ENCODE peak calls at places on chromosomes 7 and 10, in six cellular contexts. One of them, this sample, is unnamed.
A peak's percentile ranks its signal among the peaks of the same experiment; 100 is the strongest.

GRCh38 chr10:64113796-64114195 is 592.6 kb downstream of the REEP3 start:
- DNase-seq in stimulated activated CD8-positive, alpha-beta memory T cell treated with anti-CD3 and anti-CD28 coated beads, Interleukin-4, amount 100 ng/mL, for 1 hour: no peak
- DNase-seq in hippocampal formation: no peak
- DNase-seq in NCI-H1092: no peak
- DNase-seq in uterus: no peak
- DNase-seq in NCI-H345: no peak
- DNase-seq in this sample: no peak

GRCh38 chr7:144037414-144038096 is 11.2 kb upstream of the OR2A5 start:
- DNase-seq in NCI-H345: no peak
- DNase-seq in stimulated activated CD8-positive, alpha-beta memory T cell treated with anti-CD3 and anti-CD28 coated beads, Interleukin-4, amount 100 ng/mL, for 1 hour: no peak
- DNase-seq in uterus: no peak
- DNase-seq in NCI-H1092: no peak
- DNase-seq in hippocampal formation: no peak
- DNase-seq in this sample: no peak

GRCh38 chr7:107108951-107109350 is 59.9 kb upstream of the HBP1 start:
- DNase-seq in uterus: no peak
- DNase-seq in stimulated activated CD8-positive, alpha-beta memory T cell treated with anti-CD3 and anti-CD28 coated beads, Interleukin-4, amount 100 ng/mL, for 1 hour: no peak
- DNase-seq in NCI-H345: no peak
- DNase-seq in NCI-H1092: no peak
- DNase-seq in hippocampal formation: no peak
- DNase-seq in this sample: no peak

GRCh38 chr10:34723746-34724145 is 91.3 kb downstream of the PARD3 start:
- DNase-seq in NCI-H1092: peak; percentile 26
- DNase-seq in stimulated activated CD8-positive, alpha-beta memory T cell treated with anti-CD3 and anti-CD28 coated beads, Interleukin-4, amount 100 ng/mL, for 1 hour: no peak
- DNase-seq in uterus: peak; percentile 47
- DNase-seq in NCI-H345: peak; percentile 8
- DNase-seq in hippocampal formation: peak; percentile 12
- DNase-seq in this sample: peak; percentile 73

GRCh38 chr7:55545496-55545895 is 26.8 kb downstream of the VOPP1 start:
- DNase-seq in uterus: no peak
- DNase-seq in NCI-H1092: no peak
- DNase-seq in NCI-H345: peak; percentile 25
- DNase-seq in hippocampal formation: no peak
- DNase-seq in stimulated activated CD8-positive, alpha-beta memory T cell treated with anti-CD3 and anti-CD28 coated beads, Interleukin-4, amount 100 ng/mL, for 1 hour: no peak
- DNase-seq in this sample: peak; percentile 70

GRCh38 chr7:11474902-11475585 is 357.0 kb downstream of the THSD7A start:
- DNase-seq in NCI-H345: no peak
- DNase-seq in stimulated activated CD8-positive, alpha-beta memory T cell treated with anti-CD3 and anti-CD28 coated beads, Interleukin-4, amount 100 ng/mL, for 1 hour: no peak
- DNase-seq in uterus: no peak
- DNase-seq in NCI-H1092: no peak
- DNase-seq in hippocampal formation: no peak
- DNase-seq in this sample: no peak

GRCh38 chr7:68730194-68730593 is 868.1 kb upstream of the AUTS2 start:
- DNase-seq in stimulated activated CD8-positive, alpha-beta memory T cell treated with anti-CD3 and anti-CD28 coated beads, Interleukin-4, amount 100 ng/mL, for 1 hour: no peak
- DNase-seq in NCI-H1092: peak; percentile 54
- DNase-seq in uterus: no peak
- DNase-seq in hippocampal formation: no peak
- DNase-seq in NCI-H345: peak; percentile 54
- DNase-seq in this sample: no peak

GRCh38 chr10:86188796-86189558 is 177.6 kb downstream of the GRID1 start:
- DNase-seq in stimulated activated CD8-positive, alpha-beta memory T cell treated with anti-CD3 and anti-CD28 coated beads, Interleukin-4, amount 100 ng/mL, for 1 hour: no peak
- DNase-seq in NCI-H1092: no peak
- DNase-seq in hippocampal formation: no peak
- DNase-seq in uterus: no peak
- DNase-seq in NCI-H345: no peak
- DNase-seq in this sample: no peak

GRCh38 chr10:44923611-44924010 is 12.5 kb downstream of the TMEM72 start:
- DNase-seq in uterus: no peak
- DNase-seq in NCI-H1092: no peak
- DNase-seq in hippocampal formation: no peak
- DNase-seq in NCI-H345: no peak
- DNase-seq in stimulated activated CD8-positive, alpha-beta memory T cell treated with anti-CD3 and anti-CD28 coated beads, Interleukin-4, amount 100 ng/mL, for 1 hour: no peak
- DNase-seq in this sample: no peak

GRCh38 chr10:93894516-93895378 is 969 bp downstream of the SLC35G1 start:
- DNase-seq in NCI-H1092: no peak
- DNase-seq in uterus: no peak
- DNase-seq in hippocampal formation: no peak
- DNase-seq in NCI-H345: no peak
- DNase-seq in stimulated activated CD8-positive, alpha-beta memory T cell treated with anti-CD3 and anti-CD28 coated beads, Interleukin-4, amount 100 ng/mL, for 1 hour: no peak
- DNase-seq in this sample: no peak

GRCh38 chr10:34567854-34568253 is 247.2 kb downstream of the PARD3 start:
- DNase-seq in uterus: no peak
- DNase-seq in NCI-H1092: no peak
- DNase-seq in stimulated activated CD8-positive, alpha-beta memory T cell treated with anti-CD3 and anti-CD28 coated beads, Interleukin-4, amount 100 ng/mL, for 1 hour: no peak
- DNase-seq in hippocampal formation: no peak
- DNase-seq in NCI-H345: no peak
- DNase-seq in this sample: no peak

GRCh38 chr7:5679047-5679740 is 102.3 kb downstream of the RNF216 start:
- DNase-seq in NCI-H345: no peak
- DNase-seq in stimulated activated CD8-positive, alpha-beta memory T cell treated with anti-CD3 and anti-CD28 coated beads, Interleukin-4, amount 100 ng/mL, for 1 hour: no peak
- DNase-seq in hippocampal formation: no peak
- DNase-seq in uterus: no peak
- DNase-seq in NCI-H1092: no peak
- DNase-seq in this sample: no peak

GRCh38 chr10:100510533-100511308 is 8.9 kb downstream of the SEC31B start:
- DNase-seq in NCI-H345: no peak
- DNase-seq in NCI-H1092: no peak
- DNase-seq in hippocampal formation: no peak
- DNase-seq in stimulated activated CD8-positive, alpha-beta memory T cell treated with anti-CD3 and anti-CD28 coated beads, Interleukin-4, amount 100 ng/mL, for 1 hour: peak; percentile 19
- DNase-seq in uterus: no peak
- DNase-seq in this sample: no peak

GRCh38 chr7:12759112-12759511 is 71.7 kb downstream of the ARL4A start:
- DNase-seq in stimulated activated CD8-positive, alpha-beta memory T cell treated with anti-CD3 and anti-CD28 coated beads, Interleukin-4, amount 100 ng/mL, for 1 hour: no peak
- DNase-seq in NCI-H1092: no peak
- DNase-seq in NCI-H345: no peak
- DNase-seq in hippocampal formation: no peak
- DNase-seq in uterus: no peak
- DNase-seq in this sample: peak; percentile 42

GRCh38 chr7:31896929-31897328 is 173.3 kb downstream of the PDE1C start:
- DNase-seq in hippocampal formation: no peak
- DNase-seq in NCI-H345: no peak
- DNase-seq in NCI-H1092: no peak
- DNase-seq in uterus: no peak
- DNase-seq in stimulated activated CD8-positive, alpha-beta memory T cell treated with anti-CD3 and anti-CD28 coated beads, Interleukin-4, amount 100 ng/mL, for 1 hour: no peak
- DNase-seq in this sample: no peak

GRCh38 chr7:28661826-28662225 is 249.5 kb downstream of the CREB5 start:
- DNase-seq in NCI-H345: no peak
- DNase-seq in uterus: no peak
- DNase-seq in NCI-H1092: no peak
- DNase-seq in stimulated activated CD8-positive, alpha-beta memory T cell treated with anti-CD3 and anti-CD28 coated beads, Interleukin-4, amount 100 ng/mL, for 1 hour: no peak
- DNase-seq in hippocampal formation: no peak
- DNase-seq in this sample: peak; percentile 13

GRCh38 chr10:23693398-23693797 is 254.5 kb downstream of the OTUD1 start:
- DNase-seq in stimulated activated CD8-positive, alpha-beta memory T cell treated with anti-CD3 and anti-CD28 coated beads, Interleukin-4, amount 100 ng/mL, for 1 hour: no peak
- DNase-seq in uterus: no peak
- DNase-seq in NCI-H1092: no peak
- DNase-seq in NCI-H345: no peak
- DNase-seq in hippocampal formation: no peak
- DNase-seq in this sample: no peak

GRCh38 chr7:47600199-47601118 is 18.5 kb upstream of the TNS3 start:
- DNase-seq in NCI-H345: no peak
- DNase-seq in hippocampal formation: no peak
- DNase-seq in uterus: no peak
- DNase-seq in stimulated activated CD8-positive, alpha-beta memory T cell treated with anti-CD3 and anti-CD28 coated beads, Interleukin-4, amount 100 ng/mL, for 1 hour: no peak
- DNase-seq in NCI-H1092: no peak
- DNase-seq in this sample: peak; percentile 91

GRCh38 chr10:15370212-15370740 is 813 bp downstream of the FAM171A1 start:
- DNase-seq in NCI-H345: peak; percentile 15
- DNase-seq in uterus: no peak
- DNase-seq in hippocampal formation: no peak
- DNase-seq in stimulated activated CD8-positive, alpha-beta memory T cell treated with anti-CD3 and anti-CD28 coated beads, Interleukin-4, amount 100 ng/mL, for 1 hour: no peak
- DNase-seq in NCI-H1092: no peak
- DNase-seq in this sample: peak; percentile 27

GRCh38 chr10:75623310-75623940 is 192.0 kb downstream of the LRMDA start:
- DNase-seq in NCI-H1092: no peak
- DNase-seq in uterus: no peak
- DNase-seq in hippocampal formation: no peak
- DNase-seq in stimulated activated CD8-positive, alpha-beta memory T cell treated with anti-CD3 and anti-CD28 coated beads, Interleukin-4, amount 100 ng/mL, for 1 hour: no peak
- DNase-seq in NCI-H345: no peak
- DNase-seq in this sample: no peak